ENCODE peak calls at places on chromosomes 12 and 14, in seven cellular contexts. A is mesothelial cell of epicardium, I is tibial artery, G is B cell, D is right atrium auricular region, R is GM23338, W is WTC11. B is an unnamed sample.

GRCh38 chr14:50045039-50045711 is 71.2 kb downstream of the VCPKMT start:
- DNase-seq in A (no peak), I (peak; percentile 90), G (peak; percentile 73), D (peak; percentile 92), R (no peak), W (no peak), B (peak; percentile 65)

GRCh38 chr12:43066471-43066870 is 476.9 kb upstream of the PRICKLE1 start:
- DNase-seq in A (no peak), I (no peak), G (no peak), D (no peak), R (no peak), W (no peak), B (no peak)

GRCh38 chr12:111788178-111788654 is 21.5 kb downstream of the ALDH2 start:
- DNase-seq in A (no peak), I (no peak), G (peak; percentile 46), D (no peak), R (peak; percentile 36), W (peak; percentile 26), B (no peak)

GRCh38 chr14:59189281-59189821 is 884 bp downstream of the DAAM1 start:
- DNase-seq in A (no peak), I (peak; percentile 68), G (peak; percentile 45), D (no peak), R (peak; percentile 28), W (peak; percentile 15), B (peak; percentile 28)

GRCh38 chr12:50824914-50825313 is 17.8 kb upstream of the TMPRSS12 start:
- DNase-seq in A (no peak), I (no peak), G (no peak), D (no peak), R (peak; percentile 12), W (no peak), B (no peak)

GRCh38 chr12:122862872-122863701 is 27.8 kb downstream of the HIP1R start:
- DNase-seq in A (no peak), I (peak; percentile 63), G (peak; percentile 7), D (no peak), R (no peak), W (peak; percentile 18), B (no peak)

GRCh38 chr12:104662908-104663307 is 206.2 kb downstream of the CHST11 start:
- DNase-seq in A (no peak), I (no peak), G (no peak), D (no peak), R (no peak), W (no peak), B (no peak)

GRCh38 chr12:91991397-91992187 is 154.1 kb downstream of the BTG1 start:
- DNase-seq in A (no peak), I (no peak), G (peak; percentile 27), D (no peak), R (no peak), W (no peak), B (peak; percentile 26)

GRCh38 chr12:56208014-56208413 is 13.7 kb downstream of the RNF41 start:
- DNase-seq in A (no peak), I (no peak), G (peak; percentile 56), D (no peak), R (no peak), W (no peak), B (no peak)

GRCh38 chr12:64631197-64631596 is 20.9 kb downstream of the RASSF3 start:
- DNase-seq in A (no peak), I (no peak), G (no peak), D (no peak), R (no peak), W (no peak), B (no peak)

GRCh38 chr12:15336772-15337553 is 14.7 kb downstream of the PTPRO start:
- DNase-seq in A (no peak), I (no peak), G (no peak), D (no peak), R (no peak), W (no peak), B (no peak)

GRCh38 chr12:122021193-122021821 is 377 bp upstream of the BCL7A start:
- DNase-seq in A (peak; percentile 32), I (peak; percentile 74), G (no peak), D (no peak), R (peak; percentile 63), W (peak; percentile 47), B (no peak)

GRCh38 chr14:63647696-63648410 is 6.2 kb upstream of the WDR89 start:
- DNase-seq in A (no peak), I (no peak), G (no peak), D (no peak), R (peak; percentile 16), W (no peak), B (no peak)

GRCh38 chr14:49552630-49553029 is 33.5 kb downstream of the RPS29 start:
- DNase-seq in A (no peak), I (no peak), G (no peak), D (no peak), R (no peak), W (no peak), B (no peak)

GRCh38 chr14:81766597-81766996 is 232.9 kb upstream of the SEL1L start:
- DNase-seq in A (no peak), I (no peak), G (no peak), D (no peak), R (no peak), W (no peak), B (no peak)

GRCh38 chr12:122988612-122989442 is 8.3 kb downstream of the ARL6IP4 start:
- DNase-seq in A (no peak), I (no peak), G (peak; percentile 49), D (no peak), R (peak; percentile 34), W (no peak), B (no peak)

GRCh38 chr12:111444706-111445310 is 39.1 kb downstream of the SH2B3 start:
- DNase-seq in A (peak; percentile 14), I (peak; percentile 85), G (peak; percentile 83), D (peak; percentile 71), R (peak; percentile 51), W (no peak), B (peak; percentile 91)

GRCh38 chr12:131097247-131098177 is 143.8 kb downstream of the ADGRD1 start:
- DNase-seq in A (peak; percentile 15), I (peak; percentile 61), G (no peak), D (no peak), R (no peak), W (peak; percentile 5), B (no peak)

GRCh38 chr12:29743801-29744200 is 39.9 kb downstream of the TMTC1 start:
- DNase-seq in A (no peak), I (no peak), G (no peak), D (no peak), R (peak; percentile 13), W (no peak), B (no peak)

GRCh38 chr12:52419656-52420055 is 13.5 kb upstream of the KRT82 start:
- DNase-seq in A (no peak), I (no peak), G (no peak), D (no peak), R (no peak), W (no peak), B (no peak)

GRCh38 chr12:118107694-118108093 is 3.9 kb upstream of the VSIG10 start:
- DNase-seq in A (no peak), I (no peak), G (no peak), D (no peak), R (no peak), W (no peak), B (no peak)

GRCh38 chr12:30974746-30975500 is 48.4 kb downstream of the TSPAN11 start:
- DNase-seq in A (no peak), I (no peak), G (no peak), D (no peak), R (no peak), W (no peak), B (no peak)

GRCh38 chr12:19179986-19180385 is 50.5 kb downstream of the PLEKHA5 start:
- DNase-seq in A (no peak), I (no peak), G (no peak), D (no peak), R (no peak), W (no peak), B (no peak)

GRCh38 chr12:19183121-19183838 is 53.7 kb downstream of the PLEKHA5 start:
- DNase-seq in A (no peak), I (no peak), G (no peak), D (no peak), R (peak; percentile 63), W (no peak), B (no peak)

GRCh38 chr12:19185262-19185929 is 55.9 kb downstream of the PLEKHA5 start:
- DNase-seq in A (no peak), I (no peak), G (no peak), D (no peak), R (peak; percentile 76), W (no peak), B (no peak)

GRCh38 chr12:19177754-19178153 is 48.2 kb downstream of the PLEKHA5 start:
- DNase-seq in A (no peak), I (no peak), G (no peak), D (no peak), R (no peak), W (no peak), B (no peak)

GRCh38 chr12:19181666-19182426 is 52.3 kb downstream of the PLEKHA5 start:
- DNase-seq in A (no peak), I (no peak), G (no peak), D (no peak), R (no peak), W (no peak), B (no peak)
- TF ChIP-seq CTCF in A (no peak), I (peak; percentile 16), G (no peak), D (no peak), R (peak; percentile 29), W (no peak), B (no peak)

GRCh38 chr12:48999371-49000131 is at the start of gene DDN:
- DNase-seq in A (no peak), I (no peak), G (peak; percentile 82), D (no peak), R (peak; percentile 52), W (no peak), B (peak; percentile 81)
- TF ChIP-seq CTCF in A (no peak), I (no peak), G (no peak), D (no peak), R (no peak), W (no peak), B (no peak)

DNA sequence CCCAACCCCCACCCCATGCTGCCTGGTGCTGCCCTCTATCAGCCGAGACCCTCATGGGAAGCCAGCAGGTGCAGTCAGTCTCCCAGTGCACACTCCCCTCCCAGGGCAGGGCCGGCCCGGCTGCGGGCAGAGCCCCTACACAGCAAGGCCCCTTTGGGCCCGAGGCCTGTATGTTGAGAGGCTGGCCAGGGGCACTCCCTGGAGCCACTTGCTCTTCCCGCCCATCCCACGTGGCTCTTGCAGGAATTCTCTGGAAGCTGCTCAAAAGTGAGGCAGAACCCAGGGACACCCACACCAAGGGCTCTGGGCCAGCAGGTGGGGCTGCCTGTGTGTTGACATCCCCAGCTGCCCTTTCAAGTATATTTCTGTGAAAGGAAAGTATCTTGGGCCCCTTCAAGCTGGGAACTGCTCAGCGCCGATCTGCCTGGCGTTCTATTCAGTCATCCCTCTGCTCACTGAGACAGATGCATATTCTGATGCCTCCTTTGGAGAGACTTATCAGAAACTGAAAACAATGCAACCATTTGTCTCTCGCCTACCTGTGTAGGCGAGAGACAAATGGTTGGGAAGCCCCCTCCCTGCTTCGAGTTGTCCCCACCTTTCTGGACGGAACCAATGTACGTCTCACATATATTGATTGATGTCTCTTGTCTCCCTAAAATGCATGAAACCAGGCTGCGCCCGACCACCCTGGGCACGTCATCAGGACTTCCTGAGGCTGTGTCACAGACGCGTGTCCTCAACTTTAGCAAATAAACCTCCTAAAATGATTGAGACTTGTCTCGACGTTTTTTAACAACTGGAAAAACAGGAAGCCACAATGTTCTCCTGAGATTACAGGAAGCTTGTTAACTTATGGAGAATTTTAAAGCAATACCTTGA is 6.0 kb downstream of the GPR132 start:
- DNase-seq in A (no peak), I (no peak), G (peak; percentile 47), D (no peak), R (peak; percentile 48), W (peak; percentile 46), B (no peak)
- TF ChIP-seq CTCF in A (no peak), I (no peak), G (peak; percentile 16), D (no peak), R (peak; percentile 14), W (no peak), B (peak; percentile 24)

GRCh38 chr12:14284189-14284722 is 81.2 kb upstream of the ATF7IP start:
- DNase-seq in A (no peak), I (no peak), G (no peak), D (no peak), R (peak; percentile 46), W (no peak), B (peak; percentile 55)
- TF ChIP-seq CTCF in A (no peak), I (no peak), G (no peak), D (no peak), R (no peak), W (no peak), B (peak; percentile 6)

B was measured in GM10248.